ENCODE peak calls at places on chromosomes 4 and X, in six cellular contexts. R is lower lobe of right lung, N is cardiac fibroblast, Z is BJ, F is body of pancreas, T is NB4. U is an unnamed sample.

GRCh38 chr4:162461952-162462351 is 298.2 kb upstream of the FSTL5 start:
- DNase-seq in N (no peak), R (no peak), T (peak), F (no peak), Z (no peak), U (no peak)

GRCh38 chrX:151708821-151709220 is 7.0 kb upstream of the FATE1 start:
- DNase-seq in R (no peak), N (no peak), T (no peak), F (no peak), Z (no peak), U (no peak)

GRCh38 chr4:153332936-153333335 is 11.6 kb upstream of the MND1 start:
- DNase-seq in F (no peak), Z (no peak), N (peak), R (no peak), T (no peak), U (no peak)

GRCh38 chr4:54318904-54319303 is 89.8 kb downstream of the PDGFRA start:
- DNase-seq in R (no peak), F (no peak), Z (no peak), T (peak), N (peak), U (no peak)

GRCh38 chr4:1049591-1049905 is 38.1 kb downstream of the FGFRL1 start:
- DNase-seq in N (no peak), T (no peak), Z (no peak), R (peak), F (no peak), U (no peak)

GRCh38 chr4:5710962-5711478 is at the start of gene EVC:
- DNase-seq in T (no peak), N (peak), R (peak), F (peak), Z (no peak), U (no peak)

GRCh38 chr4:108325561-108325960 is 156.8 kb upstream of the LEF1 start:
- DNase-seq in F (no peak), Z (no peak), T (no peak), N (no peak), R (no peak), U (no peak)

GRCh38 chr4:3030551-3031356 is 43.6 kb downstream of the HTT-AS start:
- DNase-seq in Z (no peak), N (no peak), R (no peak), F (no peak), T (no peak), U (no peak)

GRCh38 chr4:140806175-140806574 is 50.0 kb upstream of the TBC1D9 start:
- DNase-seq in F (no peak), Z (no peak), N (no peak), T (no peak), R (no peak), U (no peak)

GRCh38 chr4:140809671-140810070 is 53.5 kb upstream of the TBC1D9 start:
- DNase-seq in R (no peak), Z (no peak), F (no peak), N (no peak), T (no peak), U (no peak)

GRCh38 chr4:140805293-140805692 is 49.1 kb upstream of the TBC1D9 start:
- DNase-seq in F (no peak), Z (no peak), R (no peak), N (no peak), T (no peak), U (no peak)

GRCh38 chr4:140811429-140811828 is 55.2 kb upstream of the TBC1D9 start:
- DNase-seq in T (no peak), N (no peak), R (no peak), F (no peak), Z (no peak), U (no peak)

GRCh38 chr4:140807491-140808257 is 51.5 kb upstream of the TBC1D9 start:
- DNase-seq in F (no peak), T (peak), R (no peak), Z (peak), N (peak), U (no peak)
- TF ChIP-seq CTCF in F (no peak), T (no peak), R (no peak), Z (no peak), N (no peak), U (no peak)

DNA sequence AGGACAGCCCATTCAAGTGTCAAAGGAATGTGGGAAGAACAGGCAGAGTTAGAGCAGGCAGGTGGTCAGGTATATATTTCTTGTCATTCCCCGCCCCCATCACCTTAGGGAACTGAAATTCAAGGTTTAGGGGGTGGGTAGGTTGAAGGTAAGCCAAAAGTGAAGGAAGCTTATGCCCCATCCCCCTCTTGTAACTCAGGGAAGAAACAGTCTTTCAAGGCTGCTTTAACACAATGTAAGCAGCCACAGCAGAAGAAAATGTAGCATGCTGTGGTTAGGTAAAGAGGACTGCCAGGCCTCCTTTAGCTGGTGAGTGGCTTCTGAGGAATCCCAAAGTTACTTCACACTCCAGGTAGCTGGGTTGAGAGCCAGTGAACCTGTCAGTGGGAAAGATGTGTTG is 122.3 kb downstream of the RS1 start:
- DNase-seq in R (no peak), F (no peak), Z (no peak), N (no peak), T (no peak), U (no peak)
- TF ChIP-seq CTCF in R (no peak), F (no peak), Z (no peak), N (no peak), T (no peak), U (no peak)

DNA sequence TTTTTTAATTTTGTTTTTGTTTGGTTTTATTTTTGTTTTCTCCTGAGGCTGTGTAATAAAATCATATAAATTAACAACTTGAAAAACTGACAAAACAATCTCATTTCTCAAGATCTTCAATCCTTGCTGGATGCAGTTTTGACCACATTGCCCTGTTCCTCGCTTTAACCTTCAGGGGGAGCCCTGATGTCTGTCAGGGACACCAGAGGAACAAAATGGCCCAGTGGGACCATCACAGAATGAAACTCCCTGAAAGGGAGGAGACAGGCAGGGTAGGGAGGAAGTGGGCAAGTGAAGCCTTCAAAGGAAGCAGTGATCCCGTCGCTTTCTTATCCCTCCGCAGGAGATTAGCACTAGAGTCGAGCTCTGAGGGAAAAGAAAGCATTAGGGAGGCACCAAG is 274.9 kb upstream of the LDB2 start:
- DNase-seq in N (no peak), Z (no peak), R (no peak), T (peak), F (no peak), U (no peak)
- TF ChIP-seq CTCF in N (peak), Z (peak), R (no peak), T (peak), F (no peak), U (peak)

GRCh38 chr4:24032371-24032989 is 142.6 kb upstream of the PPARGC1A start:
- DNase-seq in R (no peak), Z (no peak), T (peak), F (no peak), N (peak), U (no peak)
- TF ChIP-seq CTCF in R (no peak), Z (peak), T (peak), F (peak), N (peak), U (peak)

GRCh38 chr4:40300371-40301162 is 34.6 kb upstream of the CHRNA9 start:
- DNase-seq in N (no peak), F (no peak), T (no peak), Z (no peak), R (no peak), U (no peak)

GRCh38 chr4:40303751-40304150 is 31.4 kb upstream of the CHRNA9 start:
- DNase-seq in F (no peak), T (no peak), Z (no peak), R (no peak), N (no peak), U (no peak)

GRCh38 chr4:40299126-40299525 is 36.0 kb upstream of the CHRNA9 start:
- DNase-seq in T (no peak), N (no peak), Z (no peak), F (no peak), R (no peak), U (no peak)

GRCh38 chr4:40301592-40301991 is 33.5 kb upstream of the CHRNA9 start:
- DNase-seq in F (no peak), Z (no peak), T (no peak), N (no peak), R (no peak), U (no peak)

GRCh38 chr4:40299704-40300336 is 35.3 kb upstream of the CHRNA9 start:
- DNase-seq in F (no peak), N (no peak), Z (no peak), T (peak), R (no peak), U (no peak)
- TF ChIP-seq CTCF in F (no peak), N (no peak), Z (no peak), T (no peak), R (no peak), U (peak)

GRCh38 chr4:128288689-128289106 is 1.1 kb upstream of the PGRMC2 start:
- DNase-seq in Z (no peak), T (peak), F (no peak), N (peak), R (no peak), U (no peak)

GRCh38 chr4:128286474-128287158 is 997 bp downstream of the PGRMC2 start:
- DNase-seq in T (peak), N (peak), R (no peak), F (no peak), Z (no peak), U (no peak)

GRCh38 chr4:128289523-128290158 is 2.0 kb upstream of the PGRMC2 start:
- DNase-seq in R (no peak), F (no peak), Z (no peak), N (no peak), T (no peak), U (no peak)

GRCh38 chr4:128287159-128287870 is at the start of gene PGRMC2:
- DNase-seq in N (peak), Z (no peak), F (no peak), T (no peak), R (no peak), U (peak)

DNA sequence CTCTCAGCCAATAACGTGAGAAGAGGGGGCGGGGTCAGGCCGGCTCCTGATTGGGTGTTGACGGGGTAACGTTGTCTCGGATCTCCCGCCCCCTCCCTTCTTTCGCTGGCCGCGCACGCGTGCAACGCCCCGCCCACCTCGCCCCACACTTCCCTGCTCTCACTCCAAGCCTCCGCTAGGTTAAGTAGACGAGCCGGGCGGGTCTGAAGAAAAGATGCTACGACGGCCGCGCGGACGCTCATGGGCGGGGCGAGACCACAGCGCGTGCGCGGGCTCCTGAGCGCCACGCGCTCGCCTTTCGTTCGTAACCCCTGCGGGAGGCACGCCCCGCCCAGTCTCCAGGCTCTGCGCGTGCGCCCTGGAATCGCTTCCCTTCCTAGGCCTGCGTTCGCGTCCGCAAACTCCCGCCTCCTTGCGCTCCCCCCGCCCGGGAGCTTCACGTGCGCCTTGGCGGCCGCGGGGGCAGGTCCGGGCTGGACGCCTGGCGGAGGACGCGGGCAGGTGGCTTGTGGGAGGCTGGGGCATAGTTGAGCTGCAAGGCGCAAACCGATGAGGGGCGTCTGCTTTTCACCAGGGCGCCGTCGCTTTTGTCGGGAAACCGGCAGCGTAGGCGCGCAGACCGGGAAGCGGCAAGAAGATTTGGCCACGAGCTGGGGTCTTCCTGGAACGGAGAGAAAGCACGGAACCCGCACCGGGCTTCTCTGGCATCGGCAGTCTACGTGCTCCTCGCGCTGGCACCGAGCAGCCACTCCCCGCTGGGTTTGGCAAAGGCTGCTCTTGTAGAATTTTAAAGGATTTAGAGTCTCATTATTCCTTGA is 467 bp upstream of the PGRMC2 start:
- DNase-seq in T (peak), F (peak), R (peak), Z (peak), N (peak), U (peak)
- TF ChIP-seq CTCF in T (no peak), F (peak), R (peak), Z (peak), N (peak), U (peak)

GRCh38 chr4:78592104-78592783 is 40.7 kb downstream of the ANXA3 start:
- DNase-seq in N (no peak), R (no peak), T (peak), F (no peak), Z (no peak), U (no peak)
- TF ChIP-seq CTCF in N (peak), R (peak), T (peak), F (no peak), Z (peak), U (peak)